ENCODE peak calls at places on chromosomes 5 and 9, in five cellular contexts. L is fibroblast of lung, Z is GM23248, K is spleen, J is right lobe of liver. G is an unnamed sample. For H3K4me1 and H3K9me3, the result is how much of the 10 kb centered on the place peaks cover.

GRCh38 chr9:125752070-125752628 is 5.0 kb downstream of the PBX3 start:
- DNase-seq in L (peak), Z (no peak), K (no peak), J (no peak), G (no peak)

GRCh38 chr5:76715734-76716455 is at the start of gene F2R:
- DNase-seq in L (peak), Z (peak), K (peak), J (peak), G (peak)

GRCh38 chr9:132164604-132165362 is 2.9 kb downstream of the NTNG2 start:
- DNase-seq in L (no peak), Z (peak), K (no peak), J (no peak), G (peak)

GRCh38 chr5:181241393-181241975 is 2.2 kb downstream of the RACK1 start:
- DNase-seq in L (peak), Z (peak), K (no peak), J (no peak), G (no peak)

GRCh38 chr5:14174235-14174636 is 31.1 kb downstream of the TRIO start:
- DNase-seq in L (no peak), Z (no peak), K (no peak), J (no peak), G (no peak)

GRCh38 chr9:112012026-112012902 is 115.7 kb downstream of the UGCG start:
- DNase-seq in L (peak), Z (peak), K (no peak), J (peak), G (peak)

GRCh38 chr5:127875235-127876021 is 172.2 kb downstream of the CCDC192 start:
- DNase-seq in L (peak), Z (peak), K (no peak), J (peak), G (peak)

GRCh38 chr5:103139264-103139865 is 19.3 kb downstream of the PPIP5K2 start:
- DNase-seq in L (peak), Z (peak), K (peak), J (peak), G (peak)

GRCh38 chr5:108028411-108028810 is 353.5 kb downstream of the FBXL17 start:
- DNase-seq in L (peak), Z (peak), K (no peak), J (no peak), G (no peak)

GRCh38 chr5:43702815-43703214 is 99.8 kb downstream of the NNT start:
- DNase-seq in L (peak), Z (peak), K (no peak), J (no peak), G (no peak)

GRCh38 chr5:42506662-42507061 is 83.4 kb downstream of the GHR start:
- DNase-seq in L (no peak), Z (no peak), K (no peak), J (no peak), G (no peak)

GRCh38 chr9:116355153-116355827 is 201.7 kb downstream of the PAPPA start:
- DNase-seq in L (peak), Z (peak), K (no peak), J (no peak), G (no peak)

GRCh38 chr5:144369001-144369400 is 198.3 kb downstream of the KCTD16 start:
- DNase-seq in L (no peak), Z (no peak), K (no peak), J (no peak), G (peak)

GRCh38 chr5:11477786-11478185 is 426.5 kb downstream of the CTNND2 start:
- DNase-seq in L (peak), Z (no peak), K (no peak), J (no peak), G (no peak)

GRCh38 chr5:143426437-143426991 is 23.0 kb upstream of the NR3C1 start:
- DNase-seq in L (no peak), Z (no peak), K (no peak), J (no peak), G (no peak)

GRCh38 chr9:24041294-24041693 is 215.3 kb upstream of the ELAVL2 start:
- DNase-seq in L (peak), Z (no peak), K (no peak), J (no peak), G (no peak)

GRCh38 chr9:34046784-34047379 is 1.8 kb downstream of the UBAP2 start:
- DNase-seq in L (no peak), Z (peak), K (no peak), J (no peak), G (peak)

GRCh38 chr5:139863361-139863760 is 67.8 kb downstream of the PSD2 start:
- DNase-seq in L (no peak), Z (peak), K (no peak), J (no peak), G (no peak)

GRCh38 chr9:135523521-135524129 is 2.4 kb downstream of the LCN1 start:
- DNase-seq in L (no peak), Z (peak), K (no peak), J (no peak), G (no peak)

GRCh38 chr5:107274576-107274975 is 396.2 kb downstream of the EFNA5 start:
- DNase-seq in L (peak), Z (no peak), K (no peak), J (no peak), G (no peak)

GRCh38 chr5:57785946-57786345 is 303.3 kb upstream of the ACTBL2 start:
- DNase-seq in L (no peak), Z (no peak), K (no peak), J (no peak), G (no peak)

GRCh38 chr5:9572246-9572645 is 26.4 kb upstream of the SEMA5A start:
- DNase-seq in L (no peak), Z (no peak), K (no peak), J (no peak), G (no peak)

GRCh38 chr5:189976-190365 is 1.3 kb upstream of the LRRC14B start:
- DNase-seq in L (no peak), Z (no peak), K (peak), J (no peak), G (no peak)

GRCh38 chr5:138536665-138537315 is 6.2 kb downstream of the ETF1 start:
- DNase-seq in L (peak), Z (peak), K (no peak), J (no peak), G (no peak)

GRCh38 chr5:179608131-179608581 is 15.3 kb downstream of the HNRNPH1 start:
- DNase-seq in L (no peak), Z (no peak), K (peak), J (no peak), G (no peak)

GRCh38 chr9:73474625-73475024 is 323.0 kb downstream of the ANXA1 start:
- DNase-seq in L (no peak), Z (no peak), K (no peak), J (no peak), G (no peak)

GRCh38 chr9:104506565-104506964 is 2.5 kb downstream of the OR13F1 start:
- DNase-seq in L (no peak), Z (no peak), K (no peak), J (no peak), G (no peak)

GRCh38 chr9:25691786-25692185 is 13.5 kb upstream of the TUSC1 start:
- DNase-seq in L (no peak), Z (no peak), K (no peak), J (no peak), G (no peak)

GRCh38 chr5:119355636-119356383 is at the start of gene TNFAIP8:
- DNase-seq in L (peak), Z (peak), K (peak), J (peak), G (peak)

GRCh38 chr9:137688725-137689124 is 69.9 kb downstream of the EHMT1 start:
- DNase-seq in L (no peak), Z (no peak), K (no peak), J (no peak), G (no peak)

GRCh38 chr5:74415695-74416102 is 224.8 kb downstream of the ENC1 start:
- DNase-seq in L (no peak), Z (no peak), K (no peak), J (no peak), G (peak)

GRCh38 chr9:36140086-36141084 is 3.9 kb downstream of the GLIPR2 start:
- DNase-seq in L (no peak), Z (no peak), K (peak), J (no peak), G (no peak)
- H3K27ac ChIP-seq in L (no peak), Z (no peak), K (peak), J (no peak), G (peak)

GRCh38 chr5:78903936-78904335 is 81.2 kb downstream of the ARSB start:
- DNase-seq in L (peak), Z (peak), K (no peak), J (no peak), G (no peak)
- H3K4me1 ChIP-seq in L (under half), Z (under half), K (under half), J (under half), G (under half)

GRCh38 chr9:1077616-1078015 is 27.5 kb downstream of the DMRT2 start:
- DNase-seq in L (no peak), Z (no peak), K (no peak), J (no peak), G (no peak)
- H3K9me3 ChIP-seq in L (under half), Z (under half), K (under half), J (under half), G (under half)

GRCh38 chr9:2876726-2877125 is 32.8 kb upstream of the PUM3 start:
- DNase-seq in L (no peak), Z (no peak), K (no peak), J (no peak), G (no peak)
- H3K27ac ChIP-seq in L (no peak), Z (no peak), K (no peak), J (no peak), G (no peak)

GRCh38 chr5:79547982-79548381 is 34.0 kb upstream of the HOMER1 start:
- DNase-seq in L (no peak), Z (peak), K (no peak), J (no peak), G (no peak)

GRCh38 chr5:79546782-79547428 is 33.0 kb upstream of the HOMER1 start:
- DNase-seq in L (no peak), Z (peak), K (no peak), J (no peak), G (no peak)

GRCh38 chr5:79547429-79547822 is 33.5 kb upstream of the HOMER1 start:
- DNase-seq in L (no peak), Z (no peak), K (no peak), J (no peak), G (no peak)

GRCh38 chr5:79540939-79541338 is 27.0 kb upstream of the HOMER1 start:
- DNase-seq in L (no peak), Z (no peak), K (no peak), J (no peak), G (no peak)

DNA sequence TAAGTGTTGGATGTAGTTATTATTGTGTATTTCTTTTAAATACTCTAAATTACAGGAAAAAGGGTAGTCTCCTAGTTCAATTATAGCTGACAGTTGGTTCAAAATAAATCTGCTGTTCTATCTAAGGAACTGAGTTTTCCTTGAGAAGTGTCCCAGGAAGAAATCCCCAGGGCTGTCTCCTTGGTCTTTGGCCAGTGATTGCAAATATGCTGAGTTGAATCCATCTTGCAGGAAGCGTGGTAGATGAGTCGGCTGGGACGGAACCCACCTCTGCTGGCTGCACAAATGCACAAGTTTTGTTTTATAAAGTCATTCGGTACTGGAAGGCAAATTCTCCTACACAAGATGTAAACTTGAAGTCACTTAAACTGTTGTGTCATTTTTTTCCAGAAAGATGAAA is 30.2 kb upstream of the HOMER1 start:
- DNase-seq in L (no peak), Z (no peak), K (no peak), J (no peak), G (no peak)
- H3K4me1 ChIP-seq in L (under half), Z (under half), K (under half), J (under half), G (under half)

DNA sequence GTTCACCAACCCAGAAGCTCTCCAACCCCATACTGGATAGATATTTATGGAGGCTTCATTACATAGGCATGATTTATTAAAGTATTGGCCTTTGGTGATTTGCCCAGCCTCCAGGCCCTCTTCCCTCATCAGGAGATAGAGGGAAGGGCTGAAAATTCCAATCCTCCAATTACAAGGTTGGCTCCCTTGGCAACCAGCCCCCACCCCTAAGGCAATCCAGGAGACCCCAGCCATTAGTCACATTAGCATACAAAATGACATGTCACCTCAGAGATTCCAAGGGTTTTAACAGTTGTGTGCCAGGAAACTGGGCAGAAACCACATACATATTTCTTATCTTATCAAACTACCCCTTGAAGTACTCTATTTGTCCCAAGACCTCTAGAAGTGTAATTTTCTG is 210.0 kb downstream of the HINT1 start:
- DNase-seq in L (no peak), Z (no peak), K (no peak), J (no peak), G (no peak)
- H3K9me3 ChIP-seq in L (under half), Z (under half), K (under half), J (under half), G (under half)

GRCh38 chr9:129436751-129437625 is 183.9 kb downstream of the C9orf50 start:
- DNase-seq in L (peak), Z (peak), K (no peak), J (peak), G (no peak)
- H3K27ac ChIP-seq in L (no peak), Z (no peak), K (no peak), J (no peak), G (no peak)

DNA sequence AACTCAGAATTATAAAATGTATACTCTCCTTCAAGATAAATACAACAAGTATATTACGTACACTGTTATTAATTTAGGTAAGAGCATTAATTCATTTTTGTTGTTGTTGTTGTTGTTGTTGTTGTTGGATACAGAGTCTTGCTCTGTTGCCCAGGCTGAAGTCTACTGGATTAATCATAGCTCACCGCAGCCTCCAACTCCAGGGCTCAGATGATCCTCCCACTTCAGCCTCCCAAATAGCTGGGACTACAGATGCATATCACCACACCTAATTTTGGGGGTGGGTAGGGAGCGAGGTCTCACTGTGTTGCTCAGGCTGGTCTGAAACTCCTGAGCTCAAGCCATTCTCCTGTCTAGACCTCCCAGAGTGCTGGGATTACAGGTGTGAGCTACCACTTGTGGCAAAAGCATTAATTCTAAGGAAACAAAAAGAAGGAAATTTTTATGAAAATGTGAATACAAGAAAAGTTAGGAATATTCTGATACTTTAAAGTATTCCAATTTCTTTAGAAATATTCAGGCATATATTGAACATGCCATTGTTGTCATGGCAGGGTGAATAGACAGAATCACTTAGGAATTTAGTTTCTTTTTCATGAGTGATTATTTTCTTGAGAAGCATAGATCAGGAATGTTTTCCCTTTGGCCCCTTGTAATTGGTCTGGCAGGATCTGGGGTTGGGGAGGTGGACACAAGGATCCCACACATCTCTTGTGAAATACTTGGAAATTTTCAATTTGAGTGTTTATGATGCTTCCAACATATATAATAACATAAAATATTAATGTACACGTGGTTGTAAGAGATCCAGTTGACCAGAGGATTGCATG is 263.7 kb downstream of the FANCC start:
- DNase-seq in L (no peak), Z (peak), K (no peak), J (no peak), G (no peak)
- H3K4me1 ChIP-seq in L (under half), Z (half or more), K (under half), J (half or more), G (under half)

DNA sequence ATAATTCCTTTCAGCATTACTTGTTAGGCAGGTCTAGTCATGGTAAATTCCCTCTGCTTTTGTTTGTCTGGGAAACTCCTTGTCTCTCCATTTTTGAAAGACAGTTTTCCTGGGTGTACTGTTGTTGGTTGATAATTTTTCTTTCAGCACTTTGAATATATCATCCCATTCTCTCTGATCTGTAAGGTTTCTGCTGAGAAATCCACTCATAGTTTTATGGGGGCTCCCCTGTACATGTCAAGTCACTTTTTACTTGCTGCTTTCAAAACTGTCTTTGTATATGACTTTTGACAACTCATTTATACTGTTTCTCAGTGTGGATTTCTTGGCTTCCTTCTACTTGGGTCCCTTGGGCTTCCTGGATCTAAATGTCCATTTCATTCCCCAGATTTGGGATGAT is 16.5 kb downstream of the MEIKIN start:
- DNase-seq in L (no peak), Z (no peak), K (no peak), J (no peak), G (no peak)
- H3K9me3 ChIP-seq in L (under half), Z (under half), K (under half), J (under half), G (under half)